ENCODE peak calls at places on chromosomes 13 and 19, in ten cellular contexts. N is activated B cell treated with CpG ODN at 0.5 μM for 24 hours, C is GM06990, E is heart right ventricle, A is ovary, B is cardiac fibroblast, I is BJ, K is breast epithelium, R is omental fat pad, Y is tibial nerve. T is an unnamed sample.

GRCh38 chr13:109213714-109214113 is 572.7 kb downstream of the IRS2 start:
- DNase-seq in E (no peak), I (no peak), B (no peak), Y (no peak), R (no peak), N (no peak), K (no peak), A (no peak), C (no peak), T (no peak)

GRCh38 chr19:15893498-15893897 is 4.4 kb downstream of the CYP4F2 start:
- DNase-seq in A (no peak), E (no peak), I (no peak), C (no peak), B (no peak), K (no peak), N (no peak), R (no peak), Y (no peak), T (no peak)

GRCh38 chr13:99275093-99275469 is 16.9 kb upstream of the GPR18 start:
- DNase-seq in Y (no peak), B (peak), N (no peak), A (no peak), R (no peak), I (no peak), E (no peak), C (no peak), K (no peak), T (no peak)

GRCh38 chr13:41909524-41909923 is 51.4 kb downstream of the VWA8 start:
- DNase-seq in N (no peak), B (no peak), C (no peak), R (no peak), E (no peak), Y (no peak), K (no peak), I (no peak), A (no peak), T (no peak)

GRCh38 chr19:47035495-47036232 is 12.8 kb downstream of the TMEM160 start:
- DNase-seq in R (peak), N (peak), K (peak), Y (peak), E (peak), B (peak), C (peak), I (peak), A (peak), T (peak)

GRCh38 chr13:111937763-111938375 is 129.1 kb upstream of the SOX1 start:
- DNase-seq in Y (no peak), N (no peak), K (no peak), C (no peak), A (no peak), R (no peak), I (no peak), E (no peak), B (no peak), T (no peak)

GRCh38 chr13:51623473-51623872 is 39.2 kb downstream of the WDFY2 start:
- DNase-seq in C (no peak), R (no peak), Y (no peak), A (no peak), K (no peak), I (peak), B (no peak), N (no peak), E (no peak), T (no peak)

GRCh38 chr19:18107235-18108083 is 9.9 kb downstream of the MAST3 start:
- DNase-seq in B (no peak), E (no peak), R (no peak), A (no peak), I (no peak), K (no peak), C (no peak), N (no peak), Y (no peak), T (no peak)

GRCh38 chr13:26716984-26717383 is 43.6 kb downstream of the GPR12 start:
- DNase-seq in Y (no peak), R (no peak), A (no peak), B (no peak), E (no peak), N (no peak), I (no peak), C (no peak), K (no peak), T (no peak)

GRCh38 chr19:681029-681626 is 4.9 kb downstream of the FSTL3 start:
- DNase-seq in K (no peak), R (no peak), N (no peak), Y (no peak), A (no peak), C (peak), E (peak), B (peak), I (no peak), T (peak)

GRCh38 chr19:50646074-50646807 is 3.0 kb upstream of the C19orf81 start:
- DNase-seq in I (no peak), N (no peak), K (no peak), B (peak), E (no peak), A (no peak), C (no peak), Y (no peak), R (no peak), T (no peak)

GRCh38 chr13:51665456-51665855 is 81.2 kb downstream of the WDFY2 start:
- DNase-seq in I (no peak), C (no peak), E (no peak), R (no peak), N (no peak), Y (no peak), B (no peak), K (no peak), A (no peak), T (no peak)

GRCh38 chr19:47729468-47729798 is 15.9 kb upstream of the NOP53 start:
- DNase-seq in B (peak), N (no peak), Y (peak), R (no peak), C (no peak), I (peak), E (peak), A (peak), K (peak), T (no peak)

GRCh38 chr19:7419777-7420439 is 68.9 kb downstream of the PEX11G start:
- DNase-seq in I (no peak), A (no peak), K (no peak), E (no peak), N (no peak), Y (no peak), B (no peak), C (no peak), R (no peak), T (no peak)

GRCh38 chr13:30017880-30018279 is 167.5 kb upstream of the UBL3 start:
- DNase-seq in K (no peak), A (no peak), B (no peak), N (no peak), R (no peak), I (no peak), C (no peak), Y (no peak), E (no peak), T (no peak)
- TF ChIP-seq CTCF in K (no peak), A (no peak), B (no peak), N (no peak), R (no peak), I (no peak), C (no peak), Y (no peak), E (no peak), T (no peak)

GRCh38 chr19:29741226-29741625 is 26.2 kb upstream of the C19orf12 start:
- DNase-seq in A (no peak), I (no peak), K (no peak), N (no peak), C (no peak), B (no peak), R (no peak), E (no peak), Y (no peak), T (no peak)

GRCh38 chr19:29741776-29742175 is 26.7 kb upstream of the C19orf12 start:
- DNase-seq in K (no peak), Y (no peak), I (no peak), C (no peak), B (no peak), N (no peak), A (no peak), E (no peak), R (no peak), T (no peak)

GRCh38 chr19:29748996-29749395 is 33.9 kb upstream of the C19orf12 start:
- DNase-seq in E (no peak), K (no peak), B (no peak), Y (no peak), C (no peak), R (no peak), A (no peak), N (no peak), I (no peak), T (no peak)

GRCh38 chr19:29743681-29744080 is 28.6 kb upstream of the C19orf12 start:
- DNase-seq in I (no peak), C (no peak), B (no peak), K (no peak), Y (no peak), R (no peak), A (no peak), E (no peak), N (no peak), T (no peak)

GRCh38 chr19:29745253-29745652 is 30.2 kb upstream of the C19orf12 start:
- DNase-seq in C (no peak), A (no peak), N (no peak), E (no peak), R (no peak), B (no peak), I (no peak), Y (no peak), K (no peak), T (no peak)
- TF ChIP-seq CTCF in C (peak), A (no peak), N (no peak), E (no peak), R (no peak), B (peak), I (peak), Y (no peak), K (no peak), T (no peak)

GRCh38 chr19:41265376-41266153 is 1.4 kb downstream of the HNRNPUL1 start:
- DNase-seq in B (peak), C (peak), A (peak), E (peak), K (no peak), N (no peak), Y (no peak), I (no peak), R (no peak), T (peak)

GRCh38 chr19:41264581-41265375 is 606 bp downstream of the HNRNPUL1 start:
- DNase-seq in C (peak), N (no peak), R (no peak), Y (peak), A (peak), B (peak), K (peak), I (no peak), E (peak), T (peak)

GRCh38 chr19:41263042-41263849 is 926 bp upstream of the HNRNPUL1 start:
- DNase-seq in A (peak), I (peak), Y (peak), N (peak), K (peak), E (peak), B (peak), C (peak), R (peak), T (peak)

GRCh38 chr19:41261474-41262190 is 2.5 kb upstream of the HNRNPUL1 start:
- DNase-seq in Y (peak), R (no peak), B (no peak), I (no peak), N (no peak), K (no peak), C (no peak), E (peak), A (no peak), T (no peak)

DNA sequence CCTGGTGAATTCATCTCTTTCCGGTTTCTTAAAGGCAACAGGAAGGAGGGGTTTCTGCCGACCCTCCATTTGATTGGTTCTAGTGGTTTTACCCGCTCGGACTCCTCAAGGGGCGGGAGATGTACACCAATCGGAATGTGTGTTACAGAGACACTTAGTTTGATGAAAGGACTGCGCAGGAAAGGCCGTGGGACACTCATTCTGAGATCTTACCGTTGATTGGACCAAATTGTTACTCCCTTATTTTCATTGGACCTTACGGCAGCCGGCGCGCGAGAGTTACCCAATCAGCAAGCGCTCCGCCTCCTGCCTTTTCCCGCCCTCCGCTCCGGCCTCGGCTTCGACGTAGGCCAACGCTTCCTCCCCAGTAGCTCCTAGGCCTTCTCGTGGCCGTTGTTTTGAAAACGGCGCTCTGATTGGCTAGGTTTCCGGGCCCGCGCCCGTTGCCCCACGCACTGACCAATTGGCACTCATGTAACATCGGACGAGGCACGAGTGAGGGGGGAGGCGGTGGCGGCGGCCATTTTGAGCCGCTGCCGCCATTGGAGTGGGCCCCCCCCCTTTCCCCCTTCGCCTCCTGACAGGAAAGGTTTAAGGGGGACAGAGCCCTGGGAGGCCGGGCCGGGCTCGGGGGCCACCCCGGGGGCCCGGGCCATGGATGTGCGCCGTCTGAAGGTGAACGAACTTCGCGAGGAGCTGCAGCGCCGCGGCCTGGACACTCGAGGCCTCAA is at the start of gene HNRNPUL1:
- DNase-seq in I (peak), R (peak), K (peak), Y (peak), B (peak), N (peak), A (peak), C (peak), E (peak), T (peak)
- TF ChIP-seq CTCF in I (peak), R (no peak), K (no peak), Y (peak), B (no peak), N (no peak), A (no peak), C (peak), E (peak), T (no peak)

GRCh38 chr19:49073514-49074378 is 1.2 kb upstream of the KCNA7 start:
- DNase-seq in A (no peak), R (no peak), B (no peak), E (no peak), C (no peak), K (no peak), Y (no peak), N (no peak), I (no peak), T (peak)
- TF ChIP-seq CTCF in A (no peak), R (no peak), B (peak), E (peak), C (peak), K (no peak), Y (no peak), N (no peak), I (peak), T (no peak)

T was measured in GM20000.